ENCODE peak calls at places on chromosomes 1 and 21, in five cellular contexts. One of them, this sample, is unnamed.

GRCh38 chr1:114353233-114353632 is 157.8 kb downstream of the TRIM33 start:
- DNase-seq in cardiac muscle cell: peak
- DNase-seq in GM06990: peak
- DNase-seq in activated T-helper 1 cell treated with Interleukin-2 at 50 U/mL for 16 hours: no peak
- DNase-seq in NCI-H1048: peak
- DNase-seq in this sample: no peak

GRCh38 chr1:242129103-242129502 is 130.2 kb upstream of the MAP1LC3C start:
- DNase-seq in cardiac muscle cell: peak
- DNase-seq in GM06990: no peak
- DNase-seq in activated T-helper 1 cell treated with Interleukin-2 at 50 U/mL for 16 hours: no peak
- DNase-seq in NCI-H1048: peak
- DNase-seq in this sample: no peak

GRCh38 chr1:41448831-41449230 is 35.7 kb downstream of the EDN2 start:
- DNase-seq in cardiac muscle cell: no peak
- DNase-seq in GM06990: no peak
- DNase-seq in activated T-helper 1 cell treated with Interleukin-2 at 50 U/mL for 16 hours: no peak
- DNase-seq in NCI-H1048: no peak
- DNase-seq in this sample: no peak

GRCh38 chr21:33350676-33351075 is 25.9 kb downstream of the IFNAR1 start:
- DNase-seq in cardiac muscle cell: no peak
- DNase-seq in GM06990: no peak
- DNase-seq in activated T-helper 1 cell treated with Interleukin-2 at 50 U/mL for 16 hours: no peak
- DNase-seq in NCI-H1048: no peak
- DNase-seq in this sample: no peak

GRCh38 chr1:89989099-89989498 is 5.8 kb upstream of the ZNF326 start:
- DNase-seq in cardiac muscle cell: no peak
- DNase-seq in GM06990: no peak
- DNase-seq in activated T-helper 1 cell treated with Interleukin-2 at 50 U/mL for 16 hours: no peak
- DNase-seq in NCI-H1048: no peak
- DNase-seq in this sample: no peak

GRCh38 chr1:179128520-179128919 is 46.6 kb downstream of the TOR3A start:
- DNase-seq in cardiac muscle cell: no peak
- DNase-seq in GM06990: no peak
- DNase-seq in activated T-helper 1 cell treated with Interleukin-2 at 50 U/mL for 16 hours: no peak
- DNase-seq in NCI-H1048: no peak
- DNase-seq in this sample: no peak

GRCh38 chr1:4928186-4928585 is 273.8 kb downstream of the AJAP1 start:
- DNase-seq in cardiac muscle cell: no peak
- DNase-seq in GM06990: no peak
- DNase-seq in activated T-helper 1 cell treated with Interleukin-2 at 50 U/mL for 16 hours: no peak
- DNase-seq in NCI-H1048: no peak
- DNase-seq in this sample: no peak

GRCh38 chr1:30888391-30888790 is 20.2 kb downstream of the SDC3 start:
- DNase-seq in cardiac muscle cell: peak
- DNase-seq in GM06990: no peak
- DNase-seq in activated T-helper 1 cell treated with Interleukin-2 at 50 U/mL for 16 hours: no peak
- DNase-seq in NCI-H1048: no peak
- DNase-seq in this sample: no peak

GRCh38 chr1:29671446-29671845 is 435.1 kb downstream of the PTPRU start:
- DNase-seq in cardiac muscle cell: no peak
- DNase-seq in GM06990: no peak
- DNase-seq in activated T-helper 1 cell treated with Interleukin-2 at 50 U/mL for 16 hours: no peak
- DNase-seq in NCI-H1048: no peak
- DNase-seq in this sample: no peak

GRCh38 chr21:42209801-42210479 is 9.0 kb upstream of the ABCG1 start:
- DNase-seq in cardiac muscle cell: no peak
- DNase-seq in GM06990: no peak
- DNase-seq in activated T-helper 1 cell treated with Interleukin-2 at 50 U/mL for 16 hours: no peak
- DNase-seq in NCI-H1048: no peak
- DNase-seq in this sample: no peak

GRCh38 chr1:55490556-55490955 is 275.4 kb upstream of the USP24 start:
- DNase-seq in cardiac muscle cell: no peak
- DNase-seq in GM06990: no peak
- DNase-seq in activated T-helper 1 cell treated with Interleukin-2 at 50 U/mL for 16 hours: no peak
- DNase-seq in NCI-H1048: no peak
- DNase-seq in this sample: no peak

GRCh38 chr1:32372149-32372756 is 9.9 kb downstream of the TSSK3 start:
- DNase-seq in cardiac muscle cell: no peak
- DNase-seq in GM06990: no peak
- DNase-seq in activated T-helper 1 cell treated with Interleukin-2 at 50 U/mL for 16 hours: peak
- DNase-seq in NCI-H1048: no peak
- DNase-seq in this sample: no peak

GRCh38 chr1:151131832-151132675 is 14.4 kb downstream of the SEMA6C start:
- DNase-seq in cardiac muscle cell: no peak
- DNase-seq in GM06990: no peak
- DNase-seq in activated T-helper 1 cell treated with Interleukin-2 at 50 U/mL for 16 hours: no peak
- DNase-seq in NCI-H1048: no peak
- DNase-seq in this sample: no peak

GRCh38 chr1:193537266-193538003 is 351.0 kb upstream of the B3GALT2 start:
- DNase-seq in cardiac muscle cell: no peak
- DNase-seq in GM06990: peak
- DNase-seq in activated T-helper 1 cell treated with Interleukin-2 at 50 U/mL for 16 hours: peak
- DNase-seq in NCI-H1048: no peak
- DNase-seq in this sample: peak

GRCh38 chr1:115098979-115099692 is 9.8 kb upstream of the TSPAN2 start:
- DNase-seq in cardiac muscle cell: no peak
- DNase-seq in GM06990: peak
- DNase-seq in activated T-helper 1 cell treated with Interleukin-2 at 50 U/mL for 16 hours: peak
- DNase-seq in NCI-H1048: no peak
- DNase-seq in this sample: peak